ENCODE peak calls at places on chromosomes 13 and 19, in ten cellular contexts. One of them, this sample, is unnamed.

GRCh38 chr19:35262101-35262761 is 6.5 kb upstream of the USF2 start:
- DNase-seq in erythroblast: no peak
- DNase-seq in RWPE1: no peak
- DNase-seq in hypothalamus: no peak
- DNase-seq in lower lobe of right lung: peak
- DNase-seq in AG09309: no peak
- DNase-seq in tibial artery: no peak
- DNase-seq in omental fat pad: no peak
- DNase-seq in EH: no peak
- DNase-seq in GM06990: no peak
- DNase-seq in this sample: peak

GRCh38 chr19:17530586-17530985 is 19.1 kb downstream of the PGLS start:
- DNase-seq in erythroblast: no peak
- DNase-seq in RWPE1: no peak
- DNase-seq in hypothalamus: no peak
- DNase-seq in lower lobe of right lung: no peak
- DNase-seq in AG09309: no peak
- DNase-seq in tibial artery: no peak
- DNase-seq in omental fat pad: no peak
- DNase-seq in EH: peak
- DNase-seq in GM06990: no peak
- DNase-seq in this sample: no peak

GRCh38 chr19:42140125-42140754 is 8.0 kb upstream of the POU2F2 start:
- DNase-seq in erythroblast: peak
- DNase-seq in RWPE1: no peak
- DNase-seq in hypothalamus: peak
- DNase-seq in lower lobe of right lung: peak
- DNase-seq in AG09309: no peak
- DNase-seq in tibial artery: peak
- DNase-seq in omental fat pad: no peak
- DNase-seq in EH: peak
- DNase-seq in GM06990: no peak
- DNase-seq in this sample: peak

GRCh38 chr19:39223703-39224279 is 19.7 kb upstream of the SYCN start:
- DNase-seq in erythroblast: no peak
- DNase-seq in RWPE1: peak
- DNase-seq in hypothalamus: no peak
- DNase-seq in lower lobe of right lung: no peak
- DNase-seq in AG09309: no peak
- DNase-seq in tibial artery: no peak
- DNase-seq in omental fat pad: no peak
- DNase-seq in EH: peak
- DNase-seq in GM06990: no peak
- DNase-seq in this sample: no peak

GRCh38 chr13:110430391-110431338 is 123.6 kb downstream of the COL4A2 start:
- DNase-seq in erythroblast: no peak
- DNase-seq in RWPE1: no peak
- DNase-seq in hypothalamus: no peak
- DNase-seq in lower lobe of right lung: no peak
- DNase-seq in AG09309: no peak
- DNase-seq in tibial artery: no peak
- DNase-seq in omental fat pad: no peak
- DNase-seq in EH: no peak
- DNase-seq in GM06990: no peak
- DNase-seq in this sample: no peak

GRCh38 chr13:41652735-41653361 is 195.5 kb downstream of the RGCC start:
- DNase-seq in erythroblast: peak
- DNase-seq in RWPE1: peak
- DNase-seq in hypothalamus: no peak
- DNase-seq in lower lobe of right lung: no peak
- DNase-seq in AG09309: no peak
- DNase-seq in tibial artery: no peak
- DNase-seq in omental fat pad: no peak
- DNase-seq in EH: peak
- DNase-seq in GM06990: peak
- DNase-seq in this sample: no peak

GRCh38 chr13:25990801-25991200 is 61.0 kb downstream of the SHISA2 start:
- DNase-seq in erythroblast: no peak
- DNase-seq in RWPE1: no peak
- DNase-seq in hypothalamus: no peak
- DNase-seq in lower lobe of right lung: no peak
- DNase-seq in AG09309: no peak
- DNase-seq in tibial artery: no peak
- DNase-seq in omental fat pad: no peak
- DNase-seq in EH: peak
- DNase-seq in GM06990: no peak
- DNase-seq in this sample: no peak

GRCh38 chr13:30222253-30222652 is 85.1 kb downstream of the KATNAL1 start:
- DNase-seq in erythroblast: no peak
- DNase-seq in RWPE1: no peak
- DNase-seq in hypothalamus: no peak
- DNase-seq in lower lobe of right lung: no peak
- DNase-seq in AG09309: no peak
- DNase-seq in tibial artery: no peak
- DNase-seq in omental fat pad: no peak
- DNase-seq in EH: peak
- DNase-seq in GM06990: no peak
- DNase-seq in this sample: no peak

GRCh38 chr19:38710416-38710702 is 33.9 kb downstream of the CAPN12 start:
- DNase-seq in erythroblast: no peak
- DNase-seq in RWPE1: no peak
- DNase-seq in hypothalamus: no peak
- DNase-seq in lower lobe of right lung: no peak
- DNase-seq in AG09309: no peak
- DNase-seq in tibial artery: no peak
- DNase-seq in omental fat pad: no peak
- DNase-seq in EH: no peak
- DNase-seq in GM06990: no peak
- DNase-seq in this sample: no peak

GRCh38 chr19:9043524-9043923 is 33.3 kb upstream of the MUC16 start:
- DNase-seq in erythroblast: no peak
- DNase-seq in RWPE1: no peak
- DNase-seq in hypothalamus: no peak
- DNase-seq in lower lobe of right lung: no peak
- DNase-seq in AG09309: no peak
- DNase-seq in tibial artery: no peak
- DNase-seq in omental fat pad: no peak
- DNase-seq in EH: no peak
- DNase-seq in GM06990: no peak
- DNase-seq in this sample: no peak

GRCh38 chr13:45737571-45738002 is 35.5 kb downstream of the CBY2 start:
- DNase-seq in erythroblast: peak
- DNase-seq in RWPE1: no peak
- DNase-seq in hypothalamus: no peak
- DNase-seq in lower lobe of right lung: no peak
- DNase-seq in AG09309: no peak
- DNase-seq in tibial artery: no peak
- DNase-seq in omental fat pad: no peak
- DNase-seq in EH: no peak
- DNase-seq in GM06990: no peak
- DNase-seq in this sample: no peak

GRCh38 chr19:54420383-54421168 is 5.3 kb downstream of the TTYH1 start:
- DNase-seq in erythroblast: no peak
- DNase-seq in RWPE1: no peak
- DNase-seq in hypothalamus: peak
- DNase-seq in lower lobe of right lung: no peak
- DNase-seq in AG09309: no peak
- DNase-seq in tibial artery: no peak
- DNase-seq in omental fat pad: no peak
- DNase-seq in EH: peak
- DNase-seq in GM06990: no peak
- DNase-seq in this sample: peak

GRCh38 chr13:108093616-108094015 is 121.7 kb downstream of the LIG4 start:
- DNase-seq in erythroblast: no peak
- DNase-seq in RWPE1: no peak
- DNase-seq in hypothalamus: no peak
- DNase-seq in lower lobe of right lung: no peak
- DNase-seq in AG09309: no peak
- DNase-seq in tibial artery: no peak
- DNase-seq in omental fat pad: no peak
- DNase-seq in EH: no peak
- DNase-seq in GM06990: no peak
- DNase-seq in this sample: no peak

GRCh38 chr19:1105873-1106840 is 2.4 kb downstream of the GPX4 start:
- DNase-seq in erythroblast: no peak
- DNase-seq in RWPE1: no peak
- DNase-seq in hypothalamus: no peak
- DNase-seq in lower lobe of right lung: no peak
- DNase-seq in AG09309: no peak
- DNase-seq in tibial artery: no peak
- DNase-seq in omental fat pad: no peak
- DNase-seq in EH: no peak
- DNase-seq in GM06990: no peak
- DNase-seq in this sample: no peak

GRCh38 chr13:20901668-20902437 is 693 bp downstream of the XPO4 start:
- DNase-seq in erythroblast: peak
- DNase-seq in RWPE1: peak
- DNase-seq in hypothalamus: no peak
- DNase-seq in lower lobe of right lung: no peak
- DNase-seq in AG09309: no peak
- DNase-seq in tibial artery: no peak
- DNase-seq in omental fat pad: no peak
- DNase-seq in EH: peak
- DNase-seq in GM06990: no peak
- DNase-seq in this sample: no peak

GRCh38 chr13:59367467-59367866 is 796.3 kb downstream of the DIAPH3 start:
- DNase-seq in erythroblast: no peak
- DNase-seq in RWPE1: no peak
- DNase-seq in hypothalamus: no peak
- DNase-seq in lower lobe of right lung: no peak
- DNase-seq in AG09309: no peak
- DNase-seq in tibial artery: no peak
- DNase-seq in omental fat pad: no peak
- DNase-seq in EH: no peak
- DNase-seq in GM06990: no peak
- DNase-seq in this sample: no peak

GRCh38 chr19:19531951-19532805 is 3.5 kb downstream of the YJEFN3 start:
- DNase-seq in erythroblast: peak
- DNase-seq in RWPE1: peak
- DNase-seq in hypothalamus: peak
- DNase-seq in lower lobe of right lung: peak
- DNase-seq in AG09309: no peak
- DNase-seq in tibial artery: peak
- DNase-seq in omental fat pad: peak
- DNase-seq in EH: peak
- DNase-seq in GM06990: peak
- DNase-seq in this sample: peak

GRCh38 chr19:30077851-30078355 is 135.9 kb downstream of the URI1 start:
- DNase-seq in erythroblast: no peak
- DNase-seq in RWPE1: no peak
- DNase-seq in hypothalamus: no peak
- DNase-seq in lower lobe of right lung: no peak
- DNase-seq in AG09309: no peak
- DNase-seq in tibial artery: no peak
- DNase-seq in omental fat pad: no peak
- DNase-seq in EH: no peak
- DNase-seq in GM06990: no peak
- DNase-seq in this sample: no peak

GRCh38 chr13:110455941-110456340 is 105.6 kb downstream of the RAB20 start:
- DNase-seq in erythroblast: peak
- DNase-seq in RWPE1: peak
- DNase-seq in hypothalamus: peak
- DNase-seq in lower lobe of right lung: peak
- DNase-seq in AG09309: no peak
- DNase-seq in tibial artery: peak
- DNase-seq in omental fat pad: peak
- DNase-seq in EH: peak
- DNase-seq in GM06990: peak
- DNase-seq in this sample: peak

GRCh38 chr13:97018029-97018819 is 23.9 kb upstream of the OXGR1 start:
- DNase-seq in erythroblast: peak
- DNase-seq in RWPE1: peak
- DNase-seq in hypothalamus: no peak
- DNase-seq in lower lobe of right lung: no peak
- DNase-seq in AG09309: peak
- DNase-seq in tibial artery: no peak
- DNase-seq in omental fat pad: no peak
- DNase-seq in EH: peak
- DNase-seq in GM06990: no peak
- DNase-seq in this sample: no peak

GRCh38 chr13:21343659-21344058 is 115.4 kb downstream of the ZDHHC20 start:
- DNase-seq in erythroblast: no peak
- DNase-seq in RWPE1: no peak
- DNase-seq in hypothalamus: no peak
- DNase-seq in lower lobe of right lung: no peak
- DNase-seq in AG09309: no peak
- DNase-seq in tibial artery: no peak
- DNase-seq in omental fat pad: no peak
- DNase-seq in EH: no peak
- DNase-seq in GM06990: no peak
- DNase-seq in this sample: no peak

GRCh38 chr13:109235901-109236300 is 550.5 kb downstream of the IRS2 start:
- DNase-seq in erythroblast: no peak
- DNase-seq in RWPE1: no peak
- DNase-seq in hypothalamus: no peak
- DNase-seq in lower lobe of right lung: no peak
- DNase-seq in AG09309: no peak
- DNase-seq in tibial artery: no peak
- DNase-seq in omental fat pad: no peak
- DNase-seq in EH: no peak
- DNase-seq in GM06990: no peak
- DNase-seq in this sample: no peak

GRCh38 chr13:108944760-108945159 is 315.3 kb downstream of the MYO16 start:
- DNase-seq in erythroblast: no peak
- DNase-seq in RWPE1: peak
- DNase-seq in hypothalamus: no peak
- DNase-seq in lower lobe of right lung: no peak
- DNase-seq in AG09309: peak
- DNase-seq in tibial artery: no peak
- DNase-seq in omental fat pad: no peak
- DNase-seq in EH: peak
- DNase-seq in GM06990: no peak
- DNase-seq in this sample: no peak

GRCh38 chr13:29522044-29522685 is 73.3 kb downstream of the SLC7A1 start:
- DNase-seq in erythroblast: no peak
- DNase-seq in RWPE1: no peak
- DNase-seq in hypothalamus: no peak
- DNase-seq in lower lobe of right lung: no peak
- DNase-seq in AG09309: peak
- DNase-seq in tibial artery: peak
- DNase-seq in omental fat pad: no peak
- DNase-seq in EH: peak
- DNase-seq in GM06990: no peak
- DNase-seq in this sample: no peak